ENCODE peak calls at places on chromosomes 4 and X, in four cellular contexts. R is cardiac muscle cell, W is tibial nerve, Q is left ventricle myocardium inferior. J is an unnamed sample. For H3K9me3, H3K4me1 and H3K36me3, the result is how much of the 10 kb centered on the place peaks cover.

GRCh38 chrX:1388651-1389050 is 3.3 kb downstream of the SLC25A6 start:
- DNase-seq in R (no peak), W (no peak), Q (no peak), J (no peak)

GRCh38 chr4:87382931-87383330 is 8.1 kb downstream of the HSD17B11 start:
- DNase-seq in R (no peak), Q (no peak), W (no peak), J (no peak)

GRCh38 chrX:130984782-130985181 is 73.4 kb upstream of the ARHGAP36 start:
- DNase-seq in R (peak), W (no peak), Q (no peak), J (no peak)

GRCh38 chr4:125070869-125071268 is 243.9 kb upstream of the FAT4 start:
- DNase-seq in Q (no peak), R (peak), W (no peak), J (no peak)

GRCh38 chr4:124647599-124647998 is 64.9 kb downstream of the ANKRD50 start:
- DNase-seq in Q (no peak), W (no peak), R (no peak), J (no peak)

GRCh38 chr4:27278615-27279014 is 418.0 kb downstream of the STIM2 start:
- DNase-seq in W (no peak), Q (no peak), R (peak), J (no peak)

GRCh38 chr4:80069837-80070788 is 2.9 kb downstream of the ANTXR2 start:
- DNase-seq in W (no peak), R (no peak), Q (no peak), J (no peak)

GRCh38 chr4:169037491-169037890 is 27.4 kb upstream of the CBR4 start:
- DNase-seq in Q (no peak), R (no peak), W (no peak), J (no peak)

GRCh38 chr4:5365071-5366008 is 314.1 kb downstream of the STK32B start:
- DNase-seq in R (no peak), W (no peak), Q (no peak), J (no peak)

GRCh38 chrX:23435108-23435507 is 100.5 kb downstream of the PTCHD1 start:
- DNase-seq in R (no peak), W (no peak), Q (no peak), J (no peak)

GRCh38 chr4:100189820-100190642 is at the start of gene DDIT4L:
- DNase-seq in Q (peak), W (no peak), R (peak), J (no peak)

GRCh38 chr4:113641025-113641431 is 120.5 kb downstream of the CAMK2D start:
- DNase-seq in R (no peak), W (no peak), Q (no peak), J (no peak)

GRCh38 chr4:7103031-7103598 is 35.3 kb upstream of the GRPEL1 start:
- DNase-seq in W (peak), Q (peak), R (peak), J (peak)

GRCh38 chr4:3497554-3498389 is 34.5 kb downstream of the LRPAP1 start:
- DNase-seq in W (no peak), R (no peak), Q (no peak), J (no peak)

GRCh38 chr4:38386011-38386551 is 277.9 kb upstream of the KLF3 start:
- DNase-seq in Q (no peak), W (no peak), R (no peak), J (no peak)

GRCh38 chr4:2103127-2103842 is 44.2 kb downstream of the NAT8L start:
- DNase-seq in Q (no peak), R (no peak), W (no peak), J (no peak)
- H3K9me3 ChIP-seq in Q (under half), R (under half), W (under half), J (under half)

GRCh38 chrX:109681475-109682081 is 51.5 kb downstream of the ACSL4 start:
- DNase-seq in W (no peak), Q (no peak), R (no peak), J (no peak)
- H3K4me1 ChIP-seq in W (under half), Q (under half), R (under half), J (under half)

GRCh38 chrX:155027509-155028066 is 944 bp downstream of the FUNDC2 start:
- DNase-seq in W (peak), Q (no peak), R (no peak), J (peak)
- H3K36me3 ChIP-seq in W (under half), Q (under half), R (under half), J (under half)

GRCh38 chrX:66489339-66489738 is 149.5 kb downstream of the EDA2R start:
- DNase-seq in Q (no peak), W (no peak), R (no peak), J (no peak)
- H3K9me3 ChIP-seq in Q (under half), W (under half), R (under half), J (under half)

DNA sequence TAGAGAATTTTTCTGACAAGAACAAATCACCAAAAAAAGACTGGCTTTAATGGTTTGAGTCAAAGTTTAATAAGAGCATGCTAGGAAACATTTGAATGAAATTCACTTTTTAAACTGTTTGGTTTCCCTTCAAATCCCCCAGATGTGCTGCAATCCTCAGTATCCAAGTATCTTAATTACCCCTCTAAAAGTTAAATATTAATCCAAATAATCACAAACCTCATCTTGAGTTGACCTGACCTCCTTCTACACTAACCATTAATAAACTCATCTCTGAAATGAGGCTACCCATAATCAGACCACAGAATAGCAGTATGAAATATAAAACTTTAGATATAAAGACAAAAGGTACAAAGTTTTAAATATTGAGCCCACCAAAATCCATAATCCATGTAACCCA is 10.1 kb downstream of the DHX15 start:
- DNase-seq in W (no peak), R (no peak), Q (no peak), J (no peak)
- H3K4me1 ChIP-seq in W (under half), R (under half), Q (half or more), J (under half)

DNA sequence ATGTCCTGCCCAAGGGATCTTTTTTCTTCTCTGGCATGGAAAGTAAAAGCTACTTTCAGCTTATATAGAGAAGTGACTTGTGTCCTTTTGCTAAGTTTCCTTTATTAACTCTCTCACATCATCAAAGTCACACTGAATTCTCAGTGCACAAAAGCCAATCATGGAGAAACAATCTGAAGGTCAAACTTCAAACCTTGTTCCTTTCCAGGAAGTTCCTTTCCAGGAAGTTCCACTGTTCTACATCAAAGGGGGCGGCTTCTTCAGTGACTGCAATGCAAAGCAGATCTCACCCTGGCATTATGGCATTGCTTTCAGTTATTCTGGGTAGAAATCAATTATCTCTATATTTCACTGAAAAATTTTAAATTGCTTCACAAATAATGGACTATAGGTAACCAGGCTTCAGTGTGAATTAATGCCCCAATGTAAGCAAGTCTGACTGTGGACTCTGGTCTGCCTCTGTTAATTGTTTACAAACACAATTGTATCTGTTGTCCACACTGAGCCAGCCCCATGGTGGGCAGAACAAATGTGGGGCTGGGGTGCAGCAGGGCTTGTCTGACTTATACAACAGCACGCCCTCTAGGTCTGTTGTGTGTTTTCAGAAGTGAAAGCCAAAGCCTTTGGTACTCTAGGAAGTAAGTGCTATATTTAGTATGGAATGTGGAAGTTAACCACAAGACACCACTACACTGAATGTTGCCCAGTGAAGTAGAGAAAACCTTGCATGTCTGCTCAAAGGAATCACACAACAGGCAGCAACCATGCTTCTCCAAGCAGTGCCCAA is 98.8 kb downstream of the CDS1 start:
- DNase-seq in W (no peak), R (peak), Q (no peak), J (no peak)
- H3K36me3 ChIP-seq in W (half or more), R (under half), Q (half or more), J (under half)

GRCh38 chr4:73206236-73206635 is 52.4 kb downstream of the ANKRD17 start:
- DNase-seq in R (no peak), W (no peak), Q (no peak), J (no peak)

GRCh38 chr4:73208376-73208775 is 50.2 kb downstream of the ANKRD17 start:
- DNase-seq in R (no peak), W (no peak), Q (no peak), J (no peak)

DNA sequence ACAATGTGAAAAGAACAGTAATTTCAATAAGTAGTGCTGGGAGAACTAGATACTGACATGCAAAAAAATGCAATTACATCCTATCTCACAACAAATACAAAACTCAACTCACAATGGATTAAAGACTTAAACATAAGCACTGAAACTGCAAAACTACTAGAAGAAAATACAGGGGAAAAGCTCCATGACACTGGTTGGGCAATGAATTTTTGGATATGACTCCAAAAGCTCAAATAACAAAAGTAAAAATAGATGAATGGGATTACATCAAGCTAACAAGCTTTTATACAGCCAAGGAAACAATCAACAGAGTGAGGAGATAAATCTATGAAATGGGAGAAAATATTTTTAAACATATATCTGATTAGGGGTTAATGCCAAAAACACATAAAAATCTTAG is 53.1 kb downstream of the ANKRD17 start:
- DNase-seq in W (no peak), R (no peak), Q (no peak), J (no peak)
- H3K9me3 ChIP-seq in W (under half), R (under half), Q (under half), J (under half)

J was measured in naive thymus-derived CD4-positive, alpha-beta T cell.